ENCODE peak calls at places on chromosomes 1 and 21, in eight cellular contexts. B, E, D, P, C, Y, L and Q are unnamed samples.

GRCh38 chr1:90707363-90707710 is 9.8 kb downstream of the BARHL2 start:
- DNase-seq in P (no peak), D (no peak), B (no peak), Y (no peak), L (peak; percentile 91), C (no peak), E (no peak), Q (peak; percentile 82)

GRCh38 chr1:229452956-229453801 is 19.3 kb upstream of the ACTA1 start:
- DNase-seq in C (no peak), D (no peak), E (no peak), L (peak; percentile 44), B (no peak), P (no peak), Y (peak; percentile 46), Q (peak; percentile 29)

GRCh38 chr1:35406103-35406502 is 137.6 kb downstream of the ZMYM4 start:
- DNase-seq in D (no peak), C (no peak), P (no peak), L (no peak), Y (no peak), B (no peak), E (no peak), Q (no peak)

GRCh38 chr1:167881069-167881468 is 32.9 kb downstream of the ADCY10 start:
- DNase-seq in L (no peak), E (no peak), B (no peak), P (no peak), Y (peak; percentile 12), C (no peak), D (no peak), Q (no peak)

GRCh38 chr21:46122241-46122671 is 24.3 kb downstream of the COL6A2 start:
- DNase-seq in C (peak; percentile 6), L (no peak), Y (peak; percentile 71), E (peak; percentile 29), B (peak; percentile 24), P (no peak), D (no peak), Q (no peak)

GRCh38 chr1:21869620-21870121 is 57.6 kb downstream of the LDLRAD2 start:
- DNase-seq in B (peak; percentile 63), L (no peak), E (peak; percentile 84), Y (peak; percentile 76), C (peak; percentile 77), D (peak; percentile 81), P (peak; percentile 92), Q (peak; percentile 52)

GRCh38 chr1:50462964-50463363 is 39.7 kb upstream of the DMRTA2 start:
- DNase-seq in C (no peak), P (no peak), Y (no peak), D (no peak), L (no peak), B (no peak), E (no peak), Q (no peak)

GRCh38 chr1:44851308-44851707 is 8.3 kb upstream of the PTCH2 start:
- DNase-seq in B (no peak), Y (no peak), P (no peak), E (no peak), C (no peak), D (no peak), L (no peak), Q (no peak)

GRCh38 chr1:33256701-33257387 is 552 bp downstream of the ZNF362 start:
- DNase-seq in L (peak; percentile 61), B (peak; percentile 44), D (peak; percentile 74), P (no peak), Y (peak; percentile 85), E (peak; percentile 77), C (no peak), Q (peak; percentile 76)

GRCh38 chr1:33258788-33259274 is 2.5 kb downstream of the ZNF362 start:
- DNase-seq in L (no peak), B (no peak), D (no peak), P (no peak), E (no peak), Y (no peak), C (no peak), Q (no peak)

GRCh38 chr1:33256335-33256700 is at the start of gene ZNF362:
- DNase-seq in L (peak; percentile 86), D (peak; percentile 21), P (no peak), Y (peak; percentile 62), B (peak; percentile 40), E (peak; percentile 86), C (no peak), Q (peak; percentile 79)

GRCh38 chr1:33257388-33257758 is 1.1 kb downstream of the ZNF362 start:
- DNase-seq in L (no peak), P (no peak), E (no peak), B (no peak), C (no peak), D (no peak), Y (no peak), Q (no peak)

DNA sequence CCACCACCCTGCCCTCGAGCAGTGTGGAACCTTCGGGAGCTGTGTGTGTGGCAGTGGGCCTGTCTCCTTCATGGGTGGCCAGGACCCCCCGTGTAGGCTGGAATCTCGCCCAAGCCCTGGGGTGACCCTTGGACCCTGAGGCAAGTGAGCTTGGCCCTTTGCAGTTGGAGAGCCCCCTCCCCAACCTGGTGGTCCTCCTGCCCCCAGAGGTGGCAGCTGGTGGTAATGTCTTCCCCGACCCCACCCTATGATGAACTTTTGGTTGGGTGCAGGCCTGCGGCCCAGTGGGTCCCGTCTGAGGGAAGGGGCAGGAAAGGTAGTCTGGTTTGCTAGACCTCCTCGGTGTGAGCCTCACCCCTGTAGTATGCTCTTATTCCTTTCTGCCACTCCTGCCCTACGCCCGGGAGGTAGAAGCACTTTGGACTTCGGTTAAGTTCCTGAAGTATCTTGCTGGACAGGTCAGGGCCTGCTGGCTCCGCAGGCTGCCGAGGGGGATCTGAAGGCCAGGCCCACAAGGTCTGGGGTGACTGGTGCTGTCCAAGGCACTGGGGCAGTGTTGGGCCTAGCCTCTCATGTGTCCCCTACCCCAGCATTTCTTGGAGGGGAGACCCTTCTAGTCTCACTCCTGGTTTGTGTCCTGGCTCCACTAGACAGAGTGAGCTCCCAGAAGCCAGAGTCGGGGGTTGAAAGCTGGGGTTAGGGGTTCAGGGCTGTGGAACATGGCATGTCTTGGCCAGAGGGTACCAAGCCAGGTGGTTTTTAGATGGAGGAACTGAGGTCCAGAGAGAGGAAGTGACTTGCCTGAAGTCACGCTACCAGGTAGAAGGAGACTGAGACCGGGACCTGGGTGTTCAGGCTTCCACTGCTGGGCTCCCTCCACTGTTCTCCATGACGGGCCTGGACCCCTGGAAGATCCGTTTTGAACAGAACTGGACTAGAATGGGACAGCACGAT is 1.7 kb downstream of the ZNF362 start:
- DNase-seq in E (peak; percentile 25), Y (peak; percentile 10), P (no peak), D (no peak), B (no peak), L (peak; percentile 17), C (no peak), Q (no peak)
- H3K27ac ChIP-seq in E (peak overlapping the region; percentile 85), Y (peak overlapping the region; percentile 89), P (peak overlapping the region; percentile 71), D (peak overlapping the region; percentile 67), B (peak overlapping the region; percentile 63), L (no peak overlapping the region), C (peak overlapping the region; percentile 88), Q (peak overlapping the region; percentile 94)

GRCh38 chr1:226441629-226442028 is 33.7 kb upstream of the PARP1 start:
- DNase-seq in B (no peak), D (no peak), P (no peak), C (no peak), L (no peak), E (no peak), Y (no peak), Q (no peak)

GRCh38 chr1:226436472-226436854 is 28.6 kb upstream of the PARP1 start:
- DNase-seq in D (no peak), B (no peak), Y (no peak), P (no peak), L (no peak), E (no peak), C (no peak), Q (no peak)

GRCh38 chr1:226440512-226440911 is 32.6 kb upstream of the PARP1 start:
- DNase-seq in P (no peak), C (no peak), Y (no peak), L (no peak), E (no peak), B (no peak), D (no peak), Q (no peak)

GRCh38 chr1:226436855-226437491 is 29.1 kb upstream of the PARP1 start:
- DNase-seq in E (no peak), L (no peak), D (no peak), Y (no peak), P (no peak), C (no peak), B (no peak), Q (no peak)

DNA sequence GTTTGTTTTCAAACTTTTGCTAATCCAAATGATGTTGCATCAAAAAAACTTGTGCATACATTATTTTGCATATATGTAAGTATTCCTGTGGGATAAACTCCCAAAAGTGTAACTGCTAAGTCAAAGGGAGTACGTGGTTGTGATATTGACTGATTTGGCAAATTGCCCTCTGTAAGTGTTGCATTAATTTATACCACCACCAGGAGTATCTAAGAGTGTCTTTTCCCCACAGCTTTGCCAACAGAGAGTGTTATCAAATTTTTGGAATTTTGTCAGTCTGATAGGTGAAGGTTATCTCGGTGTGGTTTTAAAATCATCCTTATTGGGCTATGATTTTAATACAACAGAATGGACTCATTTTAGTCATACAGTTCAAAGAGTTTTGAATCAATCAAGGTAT is 30.1 kb upstream of the PARP1 start:
- DNase-seq in E (no peak), B (no peak), Y (peak; percentile 11), D (no peak), C (no peak), L (no peak), P (no peak), Q (peak; percentile 44)
- TF ChIP-seq CTCF in E (peak; percentile 32), B (no peak), Y (peak; percentile 20), D (no peak), C (no peak), L (peak; percentile 31), P (no peak), Q (peak; percentile 34)

DNA sequence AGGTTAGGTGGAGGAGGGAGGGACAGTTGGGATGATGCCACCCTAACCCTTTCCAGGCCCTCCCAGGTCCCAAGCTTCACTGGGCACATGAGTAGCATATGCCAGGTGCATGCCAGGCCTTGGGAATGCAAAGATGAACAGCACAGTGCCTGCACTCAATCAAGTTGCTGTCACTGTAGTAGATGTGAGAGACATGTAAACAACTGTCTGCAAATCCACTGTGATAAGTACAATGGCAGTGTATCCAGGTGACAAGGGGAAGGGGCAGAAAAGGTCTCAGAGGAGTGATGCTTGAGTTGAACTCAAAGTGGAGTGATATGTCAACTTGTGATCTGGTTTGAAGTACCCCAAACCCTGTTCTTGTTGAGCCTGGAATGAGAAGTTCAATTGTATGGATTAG is 49.5 kb upstream of the LRRN2 start:
- DNase-seq in D (no peak), Y (no peak), L (no peak), P (peak; percentile 5), B (no peak), C (no peak), E (no peak), Q (no peak)
- H3K27me3 ChIP-seq in D (no peaks in the 10 kb centered on the region), Y (peaks cover 31% of the 10 kb centered on the region), L (peaks cover 12% of the 10 kb centered on the region), P (no peaks in the 10 kb centered on the region), B (no peaks in the 10 kb centered on the region), C (no peaks in the 10 kb centered on the region), E (peaks cover 33% of the 10 kb centered on the region), Q (peaks cover 8% of the 10 kb centered on the region)

GRCh38 chr1:201716742-201717135 is 112.2 kb upstream of the IPO9 start:
- DNase-seq in P (no peak), D (no peak), Y (no peak), B (no peak), L (no peak), E (no peak), C (no peak), Q (no peak)

GRCh38 chr1:201719812-201720521 is 109.0 kb upstream of the IPO9 start:
- DNase-seq in P (peak; percentile 92), Y (peak; percentile 94), D (no peak), B (peak; percentile 70), C (peak; percentile 81), L (peak; percentile 78), E (peak; percentile 86), Q (peak; percentile 25)

GRCh38 chr1:201717286-201717685 is 111.7 kb upstream of the IPO9 start:
- DNase-seq in Y (no peak), L (no peak), D (no peak), P (no peak), C (no peak), E (peak; percentile 17), B (no peak), Q (no peak)

GRCh38 chr1:201720522-201720844 is 108.5 kb upstream of the IPO9 start:
- DNase-seq in E (no peak), C (no peak), B (no peak), L (no peak), Y (no peak), D (no peak), P (no peak), Q (no peak)

DNA sequence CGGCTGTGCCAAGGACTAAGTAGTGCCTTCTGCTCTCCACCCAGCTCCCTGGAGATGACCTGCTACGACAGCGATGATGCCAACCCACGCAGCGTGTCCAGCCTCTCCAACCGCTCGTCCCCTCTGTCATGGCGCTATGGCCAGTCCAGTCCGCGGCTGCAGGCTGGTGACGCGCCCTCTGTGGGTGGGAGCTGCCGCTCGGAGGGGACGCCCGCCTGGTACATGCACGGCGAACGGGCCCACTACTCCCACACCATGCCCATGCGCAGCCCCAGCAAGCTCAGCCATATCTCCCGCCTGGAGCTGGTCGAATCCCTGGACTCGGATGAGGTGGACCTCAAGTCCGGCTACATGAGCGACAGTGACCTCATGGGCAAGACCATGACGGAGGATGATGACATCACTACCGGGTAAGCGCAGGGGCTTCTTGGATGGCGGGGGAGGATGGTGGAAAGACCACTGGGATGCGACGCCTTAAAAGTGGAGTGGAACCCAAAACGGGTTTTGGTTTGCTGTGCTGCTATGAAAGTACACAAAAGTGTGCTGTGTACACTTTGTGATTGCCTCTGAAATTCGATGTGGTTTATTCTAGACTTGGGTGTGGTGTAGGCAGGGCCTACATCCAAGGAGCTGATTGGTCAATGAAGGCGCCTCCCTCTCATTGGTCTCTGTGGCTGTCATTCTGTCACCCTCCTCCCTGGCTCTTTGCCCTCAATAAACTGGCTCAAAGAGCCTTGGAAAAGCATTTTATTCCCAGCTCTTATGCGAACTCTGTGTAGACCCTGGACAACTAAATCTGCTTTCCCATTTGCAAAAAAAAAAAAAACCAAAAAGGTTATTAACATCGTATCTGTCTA is 110.4 kb upstream of the IPO9 start:
- DNase-seq in L (no peak), C (no peak), B (no peak), P (no peak), E (peak; percentile 60), D (no peak), Y (no peak), Q (peak; percentile 62)
- H3K27ac ChIP-seq in L (peak overlapping the region; percentile 95), C (peak overlapping the region; percentile 97), B (peak overlapping the region; percentile 100), P (peak overlapping the region; percentile 74), E (peak overlapping the region; percentile 88), D (peak overlapping the region; percentile 63), Y (peak overlapping the region; percentile 66), Q (peak overlapping the region; percentile 47)